ENCODE peak calls at places on chromosomes 5 and 9, in four cellular contexts. E, C, H and A are unnamed samples.

GRCh38 chr5:1217596-1218206 is 7.5 kb upstream of the SLC6A18 start:
- DNase-seq in H (no peak), C (no peak), E (peak; percentile 12), A (no peak)

GRCh38 chr5:134145779-134146581 is 30.8 kb downstream of the SKP1 start:
- DNase-seq in E (peak; percentile 75), C (peak; percentile 53), H (peak; percentile 83), A (no peak)

GRCh38 chr5:173582198-173583092 is 34.0 kb downstream of the BOD1 start:
- DNase-seq in E (no peak), H (no peak), C (no peak), A (no peak)

GRCh38 chr9:88056876-88057275 is 81.4 kb downstream of the SPATA31C2 start:
- DNase-seq in H (no peak), C (no peak), E (no peak), A (peak; percentile 26)

GRCh38 chr5:164002214-164002613 is 496.8 kb downstream of the MAT2B start:
- DNase-seq in C (no peak), E (no peak), H (no peak), A (peak; percentile 27)

GRCh38 chr9:36437790-36438189 is 37.7 kb upstream of the RNF38 start:
- DNase-seq in E (no peak), H (no peak), C (no peak), A (no peak)

GRCh38 chr9:86846679-86847078 is 100.6 kb downstream of the GAS1 start:
- DNase-seq in C (no peak), H (no peak), E (no peak), A (no peak)

GRCh38 chr5:115297043-115297442 is 589 bp upstream of the CCDC112 start:
- DNase-seq in E (no peak), H (no peak), C (no peak), A (no peak)

GRCh38 chr9:133160742-133161541 is 2.8 kb downstream of the GBGT1 start:
- DNase-seq in E (peak; percentile 72), C (peak; percentile 94), H (no peak), A (peak; percentile 24)

GRCh38 chr9:109861918-109862317 is 81.9 kb downstream of the PALM2AKAP2 start:
- DNase-seq in E (no peak), C (no peak), H (no peak), A (no peak)

GRCh38 chr9:71121275-71122168 is at the start of gene TRPM3:
- DNase-seq in H (no peak), C (no peak), E (no peak), A (no peak)

GRCh38 chr5:180463916-180464602 is 30.1 kb upstream of the CNOT6 start:
- DNase-seq in C (no peak), H (no peak), E (no peak), A (no peak)

GRCh38 chr9:120878188-120879130 is 1.5 kb upstream of the PHF19 start:
- DNase-seq in H (no peak), C (no peak), E (no peak), A (no peak)

GRCh38 chr9:16310288-16311145 is 560.0 kb downstream of the BNC2 start:
- DNase-seq in H (no peak), E (peak; percentile 55), C (no peak), A (no peak)

GRCh38 chr9:16312116-16312515 is 558.4 kb downstream of the BNC2 start:
- DNase-seq in E (no peak), H (no peak), C (no peak), A (no peak)

GRCh38 chr9:16307626-16308195 is 562.8 kb downstream of the BNC2 start:
- DNase-seq in H (no peak), C (no peak), E (no peak), A (no peak)

GRCh38 chr9:16309350-16310271 is 560.9 kb downstream of the BNC2 start:
- DNase-seq in C (no peak), H (no peak), E (no peak), A (no peak)

DNA sequence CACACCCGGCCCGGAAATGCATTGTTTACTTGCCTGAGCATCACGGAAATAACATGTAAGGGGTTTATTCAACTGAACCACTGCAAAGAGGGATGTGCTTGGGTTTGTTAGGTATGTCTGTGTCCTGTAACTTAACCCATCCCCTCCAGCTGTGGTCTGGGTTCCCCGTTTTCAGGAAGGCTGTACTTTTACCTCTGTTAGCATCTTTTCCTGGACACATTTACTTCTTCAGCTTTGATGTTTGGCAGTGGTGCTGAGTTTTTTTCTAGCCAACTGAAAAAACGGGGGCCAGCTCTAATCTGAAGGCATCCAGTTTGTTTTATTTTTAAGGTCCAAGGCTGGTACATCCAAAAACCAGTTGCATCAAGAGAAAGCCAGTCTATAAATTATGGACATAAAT is 561.8 kb downstream of the BNC2 start:
- DNase-seq in H (no peak), E (no peak), C (no peak), A (no peak)
- H3K27ac ChIP-seq in H (no peak overlapping the region), E (no peak overlapping the region), C (no peak overlapping the region), A (no peak overlapping the region)

GRCh38 chr5:126015244-126016054 is 407.8 kb upstream of the GRAMD2B start:
- DNase-seq in C (no peak), H (no peak), E (no peak), A (peak; percentile 20)
- H3K27ac ChIP-seq in C (no peak overlapping the region), H (no peak overlapping the region), E (no peak overlapping the region), A (no peak overlapping the region)

GRCh38 chr9:92603990-92604389 is 65.9 kb downstream of the IPPK start:
- DNase-seq in C (no peak), H (no peak), E (no peak), A (no peak)

GRCh38 chr9:92600742-92601261 is 65.0 kb upstream of the ECM2 start:
- DNase-seq in H (no peak), E (no peak), C (no peak), A (no peak)

GRCh38 chr9:92603100-92603499 is 66.8 kb downstream of the IPPK start:
- DNase-seq in H (no peak), E (no peak), C (no peak), A (no peak)

GRCh38 chr9:92598382-92598781 is 62.6 kb upstream of the ECM2 start:
- DNase-seq in E (no peak), C (no peak), H (no peak), A (no peak)

GRCh38 chr9:92600075-92600741 is 64.4 kb upstream of the ECM2 start:
- DNase-seq in E (no peak), C (no peak), H (no peak), A (no peak)
- H3K27ac ChIP-seq in E (no peak overlapping the region), C (no peak overlapping the region), H (no peak overlapping the region), A (no peak overlapping the region)

GRCh38 chr5:66621146-66621545 is 25.0 kb downstream of the MAST4 start:
- DNase-seq in C (no peak), E (no peak), H (no peak), A (no peak)
- H3K27ac ChIP-seq in C (no peak overlapping the region), E (no peak overlapping the region), H (no peak overlapping the region), A (no peak overlapping the region)

DNA sequence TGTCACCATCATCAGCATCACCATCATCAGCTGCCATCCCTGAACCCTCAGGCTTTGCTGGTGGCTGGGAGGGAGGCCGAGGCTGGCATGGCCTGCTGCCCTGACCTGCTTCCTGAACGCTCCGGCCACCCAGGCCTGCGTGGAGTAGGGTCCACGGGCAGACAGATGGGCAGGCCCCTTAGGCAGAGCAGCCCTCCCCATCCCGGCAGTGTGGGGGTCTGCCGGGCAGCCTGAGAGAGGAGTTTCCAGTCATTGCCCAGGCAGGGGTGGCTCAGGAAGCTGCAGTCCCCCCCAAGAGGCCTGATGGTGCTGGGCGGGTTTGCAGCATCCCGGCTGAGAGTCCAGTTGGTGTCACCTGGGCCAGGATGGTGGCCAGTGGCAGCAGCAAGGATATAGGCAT is 7.9 kb upstream of the EGFL7 start:
- DNase-seq in H (no peak), E (no peak), C (no peak), A (no peak)
- H3K27ac ChIP-seq in H (no peak overlapping the region), E (peak overlapping the region; percentile 41), C (no peak overlapping the region), A (no peak overlapping the region)